ENCODE peak calls at places on chromosomes 1 and 21, in four cellular contexts. R is K562, C is A549, K is GM23338. P is an unnamed sample. For H3K4me1, the result is how much of the 10 kb centered on the place peaks cover.

GRCh38 chr1:17816511-17816910 is 61.4 kb downstream of the ACTL8 start:
- DNase-seq in C (no peak), K (no peak), R (no peak), P (peak)

GRCh38 chr1:96358057-96358456 is 363.5 kb upstream of the PTBP2 start:
- DNase-seq in K (no peak), R (no peak), C (peak), P (no peak)

GRCh38 chr1:30525980-30526651 is 197.3 kb downstream of the MATN1 start:
- DNase-seq in C (peak), K (no peak), R (no peak), P (peak)

GRCh38 chr21:20527691-20528090 is 470.5 kb upstream of the NCAM2 start:
- DNase-seq in K (no peak), R (no peak), C (no peak), P (no peak)

GRCh38 chr1:44721521-44722361 is 9.2 kb downstream of the RNU5D-1 start:
- DNase-seq in K (peak), R (peak), C (peak), P (peak)

GRCh38 chr1:111448482-111448917 is 556 bp downstream of the WDR77 start:
- DNase-seq in C (no peak), R (peak), K (no peak), P (peak)

GRCh38 chr21:43866233-43866632 is 1.2 kb downstream of the AGPAT3 start:
- DNase-seq in C (no peak), R (peak), K (peak), P (peak)

GRCh38 chr21:21018841-21019240 is 20.6 kb downstream of the NCAM2 start:
- DNase-seq in R (no peak), C (no peak), K (peak), P (peak)

GRCh38 chr1:31760422-31760900 is 3.7 kb downstream of the ADGRB2 start:
- DNase-seq in C (no peak), R (no peak), K (peak), P (no peak)

GRCh38 chr1:6987940-6988339 is 202.7 kb downstream of the CAMTA1 start:
- DNase-seq in R (no peak), K (peak), C (no peak), P (no peak)

GRCh38 chr1:212219679-212220463 is 65.3 kb upstream of the PPP2R5A start:
- DNase-seq in K (peak), R (no peak), C (no peak), P (no peak)

GRCh38 chr1:178563099-178563820 is 50.4 kb downstream of the TEX35 start:
- DNase-seq in K (no peak), R (no peak), C (no peak), P (no peak)

GRCh38 chr1:21246905-21247642 is 43.2 kb downstream of the ECE1 start:
- DNase-seq in C (no peak), R (no peak), K (no peak), P (peak)

GRCh38 chr1:39268906-39269305 is 64.4 kb downstream of the MACF1 start:
- DNase-seq in C (no peak), K (peak), R (no peak), P (no peak)

GRCh38 chr21:42160950-42161225 is 58.1 kb upstream of the ABCG1 start:
- DNase-seq in R (no peak), C (no peak), K (no peak), P (no peak)

GRCh38 chr1:214552174-214552608 is 789 bp upstream of the PTPN14 start:
- DNase-seq in R (no peak), C (peak), K (peak), P (peak)

GRCh38 chr1:178538192-178538916 is 25.4 kb downstream of the TEX35 start:
- DNase-seq in R (no peak), C (peak), K (no peak), P (peak)

GRCh38 chr1:37605806-37606474 is 10.2 kb upstream of the GNL2 start:
- DNase-seq in R (no peak), K (no peak), C (no peak), P (no peak)

GRCh38 chr1:198950036-198950435 is 311.2 kb downstream of the PTPRC start:
- DNase-seq in C (no peak), K (no peak), R (no peak), P (no peak)

GRCh38 chr1:203264052-203264501 is 34.6 kb upstream of the CHIT1 start:
- DNase-seq in R (no peak), K (no peak), C (no peak), P (no peak)

GRCh38 chr21:45704311-45705108 is 61.0 kb downstream of the PCBP3 start:
- DNase-seq in K (no peak), C (no peak), R (no peak), P (no peak)

GRCh38 chr1:15013767-15014166 is 139.8 kb upstream of the TMEM51 start:
- DNase-seq in C (no peak), K (no peak), R (no peak), P (no peak)

GRCh38 chr1:110673197-110673701 is 1.5 kb downstream of the KCNA3 start:
- DNase-seq in K (peak), C (no peak), R (no peak), P (peak)

GRCh38 chr1:150576794-150577556 is 2.4 kb downstream of the MCL1 start:
- DNase-seq in C (no peak), R (peak), K (peak), P (peak)
- H3K4me1 ChIP-seq in C (half or more), R (under half), K (under half), P (under half)

GRCh38 chr1:204891860-204892259 is 21.2 kb downstream of the NFASC start:
- DNase-seq in R (no peak), C (no peak), K (no peak), P (peak)

GRCh38 chr1:204888294-204888693 is 17.6 kb downstream of the NFASC start:
- DNase-seq in K (no peak), R (no peak), C (no peak), P (peak)

GRCh38 chr1:204885790-204886189 is 15.1 kb downstream of the NFASC start:
- DNase-seq in C (no peak), K (no peak), R (no peak), P (peak)

GRCh38 chr1:204887846-204888245 is 17.2 kb downstream of the NFASC start:
- DNase-seq in C (no peak), K (no peak), R (no peak), P (no peak)

GRCh38 chr1:204889681-204890373 is 19.2 kb downstream of the NFASC start:
- DNase-seq in K (no peak), C (no peak), R (no peak), P (no peak)
- H3K4me2 ChIP-seq in K (no peak), C (no peak), R (no peak), P (no peak)

GRCh38 chr1:226064816-226065248 is 2.3 kb downstream of the H3-3A start:
- DNase-seq in C (peak), K (peak), R (no peak), P (peak)
- TF ChIP-seq CTCF in C (peak), K (peak), R (peak), P (peak)

DNA sequence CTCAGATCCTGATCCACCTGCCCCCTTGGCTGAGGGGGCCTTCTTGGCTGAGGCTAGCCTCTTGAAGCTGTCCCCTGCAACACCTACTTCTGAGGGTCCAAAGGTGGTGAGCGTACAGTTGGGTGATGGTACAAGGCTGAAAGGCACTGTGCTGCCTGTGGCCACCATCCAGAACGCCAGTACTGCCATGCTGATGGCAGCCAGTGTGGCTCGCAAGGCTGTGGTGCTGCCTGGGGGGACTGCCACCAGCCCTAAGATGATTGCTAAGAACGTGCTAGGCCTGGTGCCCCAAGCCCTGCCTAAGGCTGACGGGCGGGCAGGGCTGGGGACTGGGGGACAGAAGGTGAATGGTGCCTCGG is 5.2 kb downstream of the ZNF687 start:
- DNase-seq in K (no peak), C (no peak), R (no peak), P (no peak)
- H3K4me1 ChIP-seq in K (under half), C (under half), R (under half), P (under half)

GRCh38 chr1:53683986-53684740 is 54.8 kb downstream of the GLIS1 start:
- DNase-seq in C (no peak), R (no peak), K (peak), P (peak)

GRCh38 chr1:53685272-53686051 is 53.5 kb downstream of the GLIS1 start:
- DNase-seq in R (no peak), K (no peak), C (no peak), P (peak)

GRCh38 chr1:53686371-53687267 is 52.3 kb downstream of the GLIS1 start:
- DNase-seq in C (no peak), K (no peak), R (no peak), P (peak)

GRCh38 chr1:53682881-53683280 is 56.1 kb downstream of the GLIS1 start:
- DNase-seq in K (no peak), R (no peak), C (no peak), P (peak)

DNA sequence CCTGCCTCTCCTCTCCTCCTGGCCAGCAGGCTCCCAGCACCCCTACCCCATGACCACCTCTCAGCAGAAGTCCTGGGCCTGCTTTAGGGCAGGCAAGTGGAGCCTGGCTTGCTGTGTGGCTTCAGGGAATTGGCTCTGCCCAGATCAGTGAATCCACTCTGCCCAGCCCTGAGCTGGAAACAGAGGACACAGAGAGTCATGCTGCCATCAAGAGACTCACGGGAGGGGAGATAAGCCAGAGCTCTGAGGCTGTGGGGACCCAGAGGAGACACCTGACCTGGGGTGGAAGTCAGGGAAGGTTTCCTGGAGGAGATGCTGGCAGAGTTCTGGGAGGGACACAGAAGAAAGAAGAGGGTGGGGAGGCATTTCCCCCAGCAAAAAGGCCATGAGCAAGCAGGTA is 54.2 kb downstream of the GLIS1 start:
- DNase-seq in C (no peak), K (no peak), R (no peak), P (peak)
- H3K4me2 ChIP-seq in C (no peak), K (no peak), R (no peak), P (no peak)

GRCh38 chr1:9453375-9454093 is 85.7 kb upstream of the SLC25A33 start:
- DNase-seq in K (peak), C (no peak), R (no peak), P (peak)
- TF ChIP-seq CTCF in K (no peak), C (no peak), R (no peak), P (no peak)

GRCh38 chr21:31164713-31165694 is 126.7 kb upstream of the KRTAP19-8 start:
- DNase-seq in C (no peak), K (no peak), R (no peak), P (no peak)

GRCh38 chr21:31161157-31161556 is 122.9 kb upstream of the KRTAP19-8 start:
- DNase-seq in C (no peak), R (no peak), K (peak), P (no peak)

GRCh38 chr21:31162079-31162699 is 123.9 kb upstream of the KRTAP19-8 start:
- DNase-seq in K (no peak), C (no peak), R (no peak), P (no peak)

GRCh38 chr21:31159808-31160207 is 121.5 kb upstream of the KRTAP19-8 start:
- DNase-seq in C (no peak), K (no peak), R (no peak), P (no peak)

DNA sequence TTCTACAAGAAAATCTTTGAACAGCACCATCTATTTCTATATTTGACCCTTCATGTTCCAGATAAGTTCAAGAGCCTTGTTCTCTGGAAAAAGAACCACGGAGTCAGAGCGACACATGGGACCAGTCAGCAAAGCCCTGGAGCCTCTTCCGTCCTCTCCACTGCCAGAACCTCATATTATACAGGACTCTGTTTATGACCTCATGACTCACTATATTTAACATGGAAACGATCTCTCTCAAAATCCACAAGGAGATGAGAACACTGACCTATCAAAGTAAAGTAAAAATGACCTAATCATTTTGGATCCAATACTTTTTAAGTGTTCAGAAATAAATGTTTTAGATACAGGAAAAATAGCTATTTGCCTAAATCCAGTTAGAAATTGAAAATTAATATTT is 124.6 kb upstream of the KRTAP19-8 start:
- DNase-seq in K (no peak), C (no peak), R (no peak), P (peak)
- H3K4me1 ChIP-seq in K (under half), C (under half), R (under half), P (under half)

DNA sequence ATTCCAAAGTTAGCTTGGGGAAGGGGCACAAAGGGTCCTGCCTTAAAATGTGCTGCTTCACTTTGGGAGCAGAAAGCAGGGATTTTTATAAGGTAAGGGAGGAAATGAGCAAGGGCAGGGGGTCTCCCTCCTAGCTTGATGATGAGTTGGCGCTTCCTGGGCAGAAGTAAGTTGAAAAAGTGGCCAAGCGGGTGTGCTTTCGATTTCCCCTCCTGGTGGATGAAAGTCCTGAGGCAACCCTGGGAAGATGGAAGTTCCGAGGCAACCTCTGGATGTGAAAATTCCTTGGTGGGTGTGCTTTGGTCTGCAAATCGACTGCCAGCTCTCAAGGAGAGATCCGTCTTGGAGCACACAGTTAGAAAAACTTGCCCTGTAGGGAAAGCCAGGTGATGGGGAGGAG is 41.7 kb upstream of the CD2 start:
- DNase-seq in R (no peak), C (no peak), K (peak), P (no peak)
- H3K4me2 ChIP-seq in R (no peak), C (no peak), K (peak), P (no peak)

GRCh38 chr1:91406773-91407389 is 2.2 kb upstream of the HFM1 start:
- DNase-seq in K (peak), R (peak), C (peak), P (no peak)
- TF ChIP-seq CTCF in K (peak), R (peak), C (peak), P (peak)

GRCh38 chr1:205391386-205391785 is 30.5 kb downstream of the LEMD1 start:
- DNase-seq in K (no peak), R (no peak), C (no peak), P (no peak)
- H3K4me1 ChIP-seq in K (under half), R (under half), C (under half), P (under half)

P was measured in osteoblast.